ENCODE peak calls at places on chromosomes 2 and 18, in four cellular contexts. J is K562, Y is H1, S is SK-N-SH. U is an unnamed sample.

GRCh38 chr18:23881778-23882177 is 132.8 kb upstream of the TTC39C start:
- DNase-seq in J (no peak), Y (no peak), S (no peak), U (no peak)

GRCh38 chr2:88398122-88398655 is 54.3 kb downstream of the FOXI3 start:
- DNase-seq in J (no peak), Y (no peak), S (no peak), U (no peak)

GRCh38 chr2:207230261-207231105 is 64.7 kb upstream of the KLF7 start:
- DNase-seq in J (peak; percentile 55), Y (peak; percentile 62), S (peak; percentile 51), U (peak; percentile 22)

GRCh38 chr18:75201936-75202335 is 7.0 kb downstream of the PTGR3 start:
- DNase-seq in J (no peak), Y (no peak), S (no peak), U (no peak)

GRCh38 chr18:21656402-21656801 is 44.3 kb downstream of the SNRPD1 start:
- DNase-seq in J (no peak), Y (no peak), S (no peak), U (no peak)

GRCh38 chr2:71545572-71546274 is 92.4 kb downstream of the DYSF start:
- DNase-seq in J (peak; percentile 65), Y (peak; percentile 68), S (peak; percentile 82), U (peak; percentile 69)

GRCh38 chr2:102057502-102058292 is 65.9 kb downstream of the IL1R2 start:
- DNase-seq in J (no peak), Y (no peak), S (no peak), U (no peak)

GRCh38 chr2:25692143-25692542 is 18.8 kb upstream of the DTNB start:
- DNase-seq in J (no peak), Y (no peak), S (no peak), U (no peak)

GRCh38 chr2:39246382-39246980 is 2.7 kb upstream of the CDKL4 start:
- DNase-seq in J (no peak), Y (no peak), S (no peak), U (no peak)

GRCh38 chr18:31741096-31741735 is 19.5 kb downstream of the SLC25A52 start:
- DNase-seq in J (peak; percentile 34), Y (peak; percentile 72), S (peak; percentile 32), U (peak; percentile 63)

GRCh38 chr2:215529271-215529670 is 93.4 kb upstream of the FN1 start:
- DNase-seq in J (no peak), Y (no peak), S (no peak), U (no peak)

GRCh38 chr2:238875531-238876231 is 27.8 kb downstream of the TWIST2 start:
- DNase-seq in J (no peak), Y (no peak), S (no peak), U (no peak)

GRCh38 chr2:66440692-66441091 is 5.8 kb downstream of the MEIS1 start:
- DNase-seq in J (no peak), Y (no peak), S (no peak), U (no peak)

GRCh38 chr2:176652300-176653182 is 383.3 kb downstream of the MTX2 start:
- DNase-seq in J (peak; percentile 73), Y (no peak), S (peak; percentile 42), U (no peak)

GRCh38 chr2:157443795-157444642 is at the start of gene CYTIP:
- DNase-seq in J (no peak), Y (no peak), S (no peak), U (no peak)

GRCh38 chr2:220748875-220749479 is 823.1 kb downstream of the EPHA4 start:
- DNase-seq in J (no peak), Y (no peak), S (no peak), U (peak; percentile 17)

GRCh38 chr18:28728891-28729290 is 552.0 kb upstream of the CDH2 start:
- DNase-seq in J (no peak), Y (no peak), S (no peak), U (no peak)

GRCh38 chr2:210009106-210009505 is 6.7 kb downstream of the RPE start:
- DNase-seq in J (no peak), Y (no peak), S (no peak), U (no peak)

GRCh38 chr2:149737882-149738281 is 150.3 kb upstream of the MMADHC start:
- DNase-seq in J (no peak), Y (no peak), S (no peak), U (no peak)

GRCh38 chr2:98445167-98445522 is 487 bp downstream of the INPP4A start:
- DNase-seq in J (no peak), Y (no peak), S (no peak), U (no peak)

GRCh38 chr18:35443434-35443833 is 54.3 kb downstream of the INO80C start:
- DNase-seq in J (no peak), Y (no peak), S (no peak), U (no peak)

GRCh38 chr2:16525265-16525887 is 140.3 kb downstream of the CYRIA start:
- DNase-seq in J (peak; percentile 80), Y (peak; percentile 89), S (peak; percentile 37), U (peak; percentile 81)

GRCh38 chr2:172772637-172773036 is 37.0 kb downstream of the RAPGEF4 start:
- DNase-seq in J (no peak), Y (no peak), S (no peak), U (no peak)

GRCh38 chr2:229033816-229034215 is 237.3 kb downstream of the PID1 start:
- DNase-seq in J (no peak), Y (no peak), S (no peak), U (no peak)

GRCh38 chr2:182088681-182089333 is 103.2 kb downstream of the PPP1R1C start:
- DNase-seq in J (no peak), Y (no peak), S (no peak), U (no peak)
- TF ChIP-seq MAX in J (no peak), Y (no peak), S (no peak), U (no peak)

GRCh38 chr2:114025030-114025429 is 135.1 kb downstream of the ACTR3 start:
- DNase-seq in J (no peak), Y (no peak), S (no peak), U (no peak)
- TF ChIP-seq CTCF in J (no peak), Y (no peak), S (no peak), U (no peak)

GRCh38 chr18:46725310-46725709 is 31.5 kb downstream of the ST8SIA5 start:
- DNase-seq in J (no peak), Y (no peak), S (no peak), U (no peak)
- TF ChIP-seq TEAD4 in J (no peak), Y (no peak), S (no peak), U (no peak)

DNA sequence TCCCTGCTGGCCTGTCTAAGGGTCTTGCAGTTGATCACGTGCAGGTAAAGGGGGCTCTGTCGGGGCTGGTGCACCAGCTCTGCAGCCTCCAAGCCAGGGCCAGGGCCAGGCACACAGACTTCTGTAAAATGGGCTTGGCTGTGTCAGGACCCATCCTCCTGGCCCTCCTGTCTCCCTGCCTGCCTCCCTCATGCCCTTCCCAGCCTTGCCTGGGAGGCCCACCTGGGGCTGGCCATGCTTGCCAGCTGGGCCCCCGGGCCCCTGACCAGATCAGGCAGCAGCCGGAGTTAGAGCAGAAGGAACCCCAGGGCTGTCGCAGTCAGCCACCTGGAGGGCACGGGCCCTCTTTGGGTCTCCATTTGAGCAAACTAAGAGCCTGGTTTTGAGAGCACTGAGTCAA is 2.0 kb downstream of the SLC66A3 start:
- DNase-seq in J (no peak), Y (no peak), S (no peak), U (no peak)
- TF ChIP-seq MAX in J (no peak), Y (no peak), S (no peak), U (no peak)

DNA sequence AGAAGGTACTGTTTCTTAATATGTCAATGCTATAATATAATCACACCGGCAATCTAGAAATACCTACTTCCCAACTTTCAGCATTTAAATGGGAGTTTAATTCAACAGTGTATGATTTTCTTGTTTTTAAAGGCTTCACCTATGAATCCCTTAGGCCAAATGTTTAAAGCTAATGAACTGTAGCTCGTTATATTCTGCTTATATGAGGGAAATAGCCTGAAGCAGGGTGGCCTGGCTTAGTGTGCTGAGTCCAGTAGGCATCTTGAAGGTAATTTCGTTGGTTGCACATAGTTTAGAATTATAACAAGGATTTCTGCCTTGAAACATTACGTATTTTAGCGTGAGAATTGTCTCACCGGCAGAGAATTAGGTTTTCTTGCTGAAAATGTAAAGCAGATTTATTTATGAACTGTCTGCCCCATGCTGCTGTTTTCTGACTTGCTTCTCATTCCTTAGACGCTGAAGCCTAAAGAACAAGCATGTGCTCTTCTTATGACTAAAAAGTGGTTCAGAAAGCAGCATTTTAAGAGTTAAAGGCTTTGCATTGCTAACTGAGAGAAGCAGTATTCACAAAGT is 433.7 kb upstream of the RAB12 start:
- DNase-seq in J (no peak), Y (no peak), S (no peak), U (no peak)
- TF ChIP-seq CTCF in J (no peak), Y (no peak), S (no peak), U (no peak)

GRCh38 chr2:205972113-205972512 is 113.9 kb downstream of the INO80D start:
- DNase-seq in J (no peak), Y (no peak), S (no peak), U (no peak)
- TF ChIP-seq TEAD4 in J (no peak), Y (no peak), S (no peak), U (no peak)

U was measured in WTC11.